ENCODE peak calls at places on chromosomes 7 and 10, in five cellular contexts. I is fibroblast of the conjunctiva; D is RPMI7951; A is activated T-cell treated with anti-CD3 and anti-CD28 coated beads, Interleukin-2, amount 50 U/mL, for 72 hours; W is colonic mucosa. G is an unnamed sample.

GRCh38 chr10:11345224-11346054 is 266.0 kb downstream of the USP6NL start:
- DNase-seq in I (no peak), D (peak), A (peak), W (peak), G (no peak)

GRCh38 chr7:92517626-92518025 is 10.7 kb downstream of the PEX1 start:
- DNase-seq in I (no peak), D (peak), A (no peak), W (no peak), G (no peak)

GRCh38 chr7:27897001-27897400 is 157.0 kb downstream of the TAX1BP1 start:
- DNase-seq in I (no peak), D (no peak), A (no peak), W (peak), G (no peak)

GRCh38 chr10:18104223-18104872 is 35.9 kb upstream of the CACNB2 start:
- DNase-seq in I (peak), D (peak), A (peak), W (peak), G (peak)

GRCh38 chr7:116271161-116271979 is 61.0 kb downstream of the TES start:
- DNase-seq in I (peak), D (peak), A (no peak), W (no peak), G (no peak)

GRCh38 chr7:131223151-131223550 is 104.5 kb upstream of the MKLN1 start:
- DNase-seq in I (no peak), D (no peak), A (no peak), W (no peak), G (no peak)

GRCh38 chr10:72098301-72099053 is 10.1 kb upstream of the SPOCK2 start:
- DNase-seq in I (no peak), D (no peak), A (no peak), W (no peak), G (no peak)

GRCh38 chr10:79260803-79261740 is 86.2 kb upstream of the PPIF start:
- DNase-seq in I (no peak), D (no peak), A (no peak), W (no peak), G (no peak)

GRCh38 chr7:123939784-123940183 is 14.7 kb downstream of the SPAM1 start:
- DNase-seq in I (no peak), D (no peak), A (no peak), W (no peak), G (no peak)

GRCh38 chr7:134919240-134919641 is 67.1 kb upstream of the AGBL3 start:
- DNase-seq in I (no peak), D (no peak), A (no peak), W (no peak), G (no peak)

GRCh38 chr10:48773580-48773979 is 88.9 kb downstream of the WDFY4 start:
- DNase-seq in I (no peak), D (no peak), A (no peak), W (no peak), G (no peak)

GRCh38 chr10:11444531-11445228 is 166.8 kb downstream of the USP6NL start:
- DNase-seq in I (no peak), D (no peak), A (no peak), W (no peak), G (no peak)

GRCh38 chr7:122248472-122248871 is 56.1 kb downstream of the FEZF1 start:
- DNase-seq in I (no peak), D (no peak), A (no peak), W (no peak), G (no peak)

GRCh38 chr7:104548861-104549260 is 220.5 kb downstream of the LHFPL3 start:
- DNase-seq in I (no peak), D (no peak), A (no peak), W (no peak), G (no peak)

GRCh38 chr10:87531908-87532622 is 27.4 kb downstream of the MINPP1 start:
- DNase-seq in I (no peak), D (peak), A (no peak), W (no peak), G (no peak)

GRCh38 chr7:42986781-42987248 is 54.6 kb downstream of the MRPL32 start:
- DNase-seq in I (no peak), D (no peak), A (no peak), W (no peak), G (no peak)

GRCh38 chr7:128303133-128303532 is 40.6 kb downstream of the RBM28 start:
- DNase-seq in I (no peak), D (no peak), A (no peak), W (no peak), G (no peak)

GRCh38 chr10:59688921-59689351 is 20.7 kb downstream of the SLC16A9 start:
- DNase-seq in I (no peak), D (no peak), A (no peak), W (peak), G (no peak)

GRCh38 chr7:138649506-138649905 is 51.7 kb downstream of the SVOPL start:
- DNase-seq in I (no peak), D (no peak), A (no peak), W (no peak), G (no peak)

GRCh38 chr10:100683545-100684127 is 61.7 kb upstream of the PAX2 start:
- DNase-seq in I (no peak), D (no peak), A (no peak), W (no peak), G (no peak)

GRCh38 chr10:80152820-80153219 is 20.3 kb downstream of the PLAC9 start:
- DNase-seq in I (no peak), D (no peak), A (no peak), W (no peak), G (no peak)

GRCh38 chr10:79326361-79327089 is 20.7 kb upstream of the PPIF start:
- DNase-seq in I (no peak), D (no peak), A (no peak), W (no peak), G (no peak)

GRCh38 chr7:47759056-47759706 is 177.3 kb upstream of the TNS3 start:
- DNase-seq in I (peak), D (peak), A (no peak), W (no peak), G (no peak)

GRCh38 chr10:98371421-98371820 is 43.6 kb downstream of the PYROXD2 start:
- DNase-seq in I (no peak), D (no peak), A (no peak), W (no peak), G (no peak)

GRCh38 chr7:149823631-149824199 is 14.5 kb upstream of the ZNF862 start:
- DNase-seq in I (no peak), D (no peak), A (no peak), W (no peak), G (no peak)

GRCh38 chr10:114286971-114287370 is 47.9 kb downstream of the VWA2 start:
- DNase-seq in I (no peak), D (no peak), A (no peak), W (no peak), G (no peak)

GRCh38 chr10:34985823-34986222 is 104.3 kb downstream of the CUL2 start:
- DNase-seq in I (no peak), D (peak), A (no peak), W (no peak), G (no peak)

GRCh38 chr7:118855290-118855689 is 630.8 kb downstream of the ANKRD7 start:
- DNase-seq in I (no peak), D (no peak), A (no peak), W (no peak), G (no peak)

GRCh38 chr7:157849341-157849596 is 512.5 kb downstream of the DNAJB6 start:
- DNase-seq in I (no peak), D (no peak), A (no peak), W (no peak), G (no peak)

GRCh38 chr7:116500071-116500853 is 724 bp downstream of the CAV2 start:
- DNase-seq in I (no peak), D (peak), A (peak), W (peak), G (peak)